ENCODE peak calls at places on chromosomes 1 and 21, in four cellular contexts. One of them, this sample, is unnamed.

GRCh38 chr1:82515650-82516049 is 714.9 kb downstream of the ADGRL2 start:
- DNase-seq in K562: no peak
- DNase-seq in mammary epithelial cell: no peak
- DNase-seq in BE2C: no peak
- DNase-seq in this sample: no peak

GRCh38 chr1:181383695-181384094 is 99.6 kb upstream of the CACNA1E start:
- DNase-seq in BE2C: peak; percentile 32
- DNase-seq in K562: no peak
- DNase-seq in mammary epithelial cell: peak; percentile 24
- DNase-seq in this sample: peak; percentile 44

GRCh38 chr1:204567067-204567466 is 50.9 kb downstream of the MDM4 start:
- DNase-seq in mammary epithelial cell: no peak
- DNase-seq in K562: no peak
- DNase-seq in BE2C: no peak
- DNase-seq in this sample: no peak

GRCh38 chr1:91569411-91570104 is 68.9 kb downstream of the CDC7 start:
- DNase-seq in mammary epithelial cell: peak; percentile 82
- DNase-seq in BE2C: no peak
- DNase-seq in K562: no peak
- DNase-seq in this sample: peak; percentile 66

GRCh38 chr1:153790282-153790995 is 15.2 kb downstream of the SLC27A3 start:
- DNase-seq in BE2C: no peak
- DNase-seq in K562: no peak
- DNase-seq in mammary epithelial cell: no peak
- DNase-seq in this sample: no peak

GRCh38 chr1:62274496-62274895 is 44.7 kb downstream of the KANK4 start:
- DNase-seq in BE2C: no peak
- DNase-seq in K562: no peak
- DNase-seq in mammary epithelial cell: no peak
- DNase-seq in this sample: no peak

GRCh38 chr1:153608742-153609584 is 4.0 kb downstream of the S100A16 start:
- DNase-seq in mammary epithelial cell: peak; percentile 98
- DNase-seq in BE2C: no peak
- DNase-seq in K562: peak; percentile 94
- DNase-seq in this sample: peak; percentile 89

GRCh38 chr1:155139895-155140629 is at the start of gene DPM3:
- DNase-seq in K562: peak; percentile 87
- DNase-seq in mammary epithelial cell: peak; percentile 76
- DNase-seq in BE2C: peak; percentile 91
- DNase-seq in this sample: peak; percentile 86

GRCh38 chr21:42669069-42669468 is 15.6 kb downstream of the PDE9A start:
- DNase-seq in K562: no peak
- DNase-seq in BE2C: no peak
- DNase-seq in mammary epithelial cell: no peak
- DNase-seq in this sample: no peak

GRCh38 chr21:42021751-42022430 is 11.7 kb upstream of the ZBTB21 start:
- DNase-seq in BE2C: no peak
- DNase-seq in K562: no peak
- DNase-seq in mammary epithelial cell: no peak
- DNase-seq in this sample: no peak

GRCh38 chr1:48889088-48889487 is 112.4 kb upstream of the BEND5 start:
- DNase-seq in mammary epithelial cell: no peak
- DNase-seq in BE2C: peak; percentile 38
- DNase-seq in K562: no peak
- DNase-seq in this sample: no peak

GRCh38 chr21:33014331-33014730 is 11.4 kb upstream of the OLIG2 start:
- DNase-seq in BE2C: no peak
- DNase-seq in K562: no peak
- DNase-seq in mammary epithelial cell: no peak
- DNase-seq in this sample: no peak

GRCh38 chr1:185420588-185421081 is 103.6 kb upstream of the IVNS1ABP start:
- DNase-seq in BE2C: no peak
- DNase-seq in mammary epithelial cell: no peak
- DNase-seq in K562: no peak
- DNase-seq in this sample: no peak

GRCh38 chr1:201038537-201038936 is 15.0 kb upstream of the KIF21B start:
- DNase-seq in K562: no peak
- DNase-seq in mammary epithelial cell: no peak
- DNase-seq in BE2C: no peak
- DNase-seq in this sample: no peak

GRCh38 chr1:146034976-146035469 is 13.5 kb upstream of the HJV start:
- DNase-seq in BE2C: peak; percentile 43
- DNase-seq in mammary epithelial cell: no peak
- DNase-seq in K562: no peak
- DNase-seq in this sample: no peak

GRCh38 chr21:27369962-27370578 is 403.2 kb upstream of the ADAMTS5 start:
- DNase-seq in K562: no peak
- DNase-seq in mammary epithelial cell: no peak
- DNase-seq in BE2C: no peak
- DNase-seq in this sample: no peak

GRCh38 chr1:45566722-45567121 is 16.1 kb downstream of the AKR1A1 start:
- DNase-seq in mammary epithelial cell: no peak
- DNase-seq in BE2C: peak; percentile 28
- DNase-seq in K562: no peak
- DNase-seq in this sample: no peak

GRCh38 chr1:206513312-206514111 is 6.2 kb downstream of the RASSF5 start:
- DNase-seq in K562: no peak
- DNase-seq in BE2C: no peak
- DNase-seq in mammary epithelial cell: peak; percentile 94
- DNase-seq in this sample: peak; percentile 86

GRCh38 chr1:86704456-86704971 is at the start of gene SH3GLB1:
- DNase-seq in K562: peak; percentile 83
- DNase-seq in mammary epithelial cell: peak; percentile 89
- DNase-seq in BE2C: peak; percentile 85
- DNase-seq in this sample: peak; percentile 94

GRCh38 chr1:151837197-151837596 is 2.4 kb downstream of the C2CD4D start:
- DNase-seq in K562: no peak
- DNase-seq in mammary epithelial cell: no peak
- DNase-seq in BE2C: no peak
- DNase-seq in this sample: no peak

GRCh38 chr1:229254910-229255541 is 15.9 kb upstream of the RAB4A start:
- DNase-seq in mammary epithelial cell: no peak
- DNase-seq in BE2C: no peak
- DNase-seq in K562: no peak
- DNase-seq in this sample: peak; percentile 62

GRCh38 chr1:40986929-40987328 is 7.4 kb downstream of the CTPS1 start:
- DNase-seq in BE2C: no peak
- DNase-seq in mammary epithelial cell: no peak
- DNase-seq in K562: no peak
- DNase-seq in this sample: no peak

GRCh38 chr1:16187748-16188401 is 24.6 kb downstream of the ARHGEF19 start:
- DNase-seq in K562: peak; percentile 95
- DNase-seq in mammary epithelial cell: peak; percentile 89
- DNase-seq in BE2C: peak; percentile 65
- DNase-seq in this sample: peak; percentile 73

GRCh38 chr1:234711400-234711799 is 101.4 kb upstream of the IRF2BP2 start:
- DNase-seq in mammary epithelial cell: no peak
- DNase-seq in K562: no peak
- DNase-seq in BE2C: no peak
- DNase-seq in this sample: no peak

GRCh38 chr1:162111572-162111971 is 42.1 kb downstream of the NOS1AP start:
- DNase-seq in K562: no peak
- DNase-seq in mammary epithelial cell: no peak
- DNase-seq in BE2C: no peak
- DNase-seq in this sample: no peak

GRCh38 chr1:67333603-67334002 is 25.9 kb downstream of the IL12RB2 start:
- DNase-seq in K562: no peak
- DNase-seq in mammary epithelial cell: peak; percentile 62
- DNase-seq in BE2C: no peak
- DNase-seq in this sample: no peak

GRCh38 chr1:91311672-91312071 is 93.0 kb downstream of the HFM1 start:
- DNase-seq in mammary epithelial cell: no peak
- DNase-seq in BE2C: no peak
- DNase-seq in K562: no peak
- DNase-seq in this sample: no peak

GRCh38 chr21:45994086-45994661 is 12.6 kb downstream of the COL6A1 start:
- DNase-seq in mammary epithelial cell: no peak
- DNase-seq in K562: no peak
- DNase-seq in BE2C: peak; percentile 8
- DNase-seq in this sample: no peak

GRCh38 chr1:212244441-212244840 is 40.8 kb upstream of the PPP2R5A start:
- DNase-seq in BE2C: no peak
- DNase-seq in mammary epithelial cell: no peak
- DNase-seq in K562: no peak
- DNase-seq in this sample: no peak

GRCh38 chr1:150173161-150173585 is 23.5 kb downstream of the PLEKHO1 start:
- DNase-seq in BE2C: no peak
- DNase-seq in K562: no peak
- DNase-seq in mammary epithelial cell: no peak
- DNase-seq in this sample: no peak

GRCh38 chr1:205298191-205298994 is 23.2 kb downstream of the NUAK2 start:
- DNase-seq in mammary epithelial cell: peak; percentile 93
- DNase-seq in K562: no peak
- DNase-seq in BE2C: peak; percentile 79
- DNase-seq in this sample: peak; percentile 99

GRCh38 chr1:200075938-200076546 is 48.5 kb downstream of the NR5A2 start:
- DNase-seq in mammary epithelial cell: peak; percentile 49
- DNase-seq in BE2C: no peak
- DNase-seq in K562: no peak
- DNase-seq in this sample: peak; percentile 67

GRCh38 chr1:22728751-22729399 is 18.2 kb downstream of the EPHB2 start:
- DNase-seq in K562: no peak
- DNase-seq in mammary epithelial cell: no peak
- DNase-seq in BE2C: no peak
- DNase-seq in this sample: no peak

GRCh38 chr1:227926216-227926791 is 21.4 kb downstream of the WNT9A start:
- DNase-seq in mammary epithelial cell: no peak
- DNase-seq in BE2C: peak; percentile 9
- DNase-seq in K562: no peak
- DNase-seq in this sample: no peak

GRCh38 chr1:62877579-62877978 is 93.6 kb downstream of the ATG4C start:
- DNase-seq in BE2C: no peak
- DNase-seq in K562: no peak
- DNase-seq in mammary epithelial cell: no peak
- DNase-seq in this sample: no peak

GRCh38 chr1:78236711-78237110 is 190.9 kb downstream of the GIPC2 start:
- DNase-seq in K562: no peak
- DNase-seq in mammary epithelial cell: no peak
- DNase-seq in BE2C: no peak
- DNase-seq in this sample: no peak

GRCh38 chr1:200960948-200961340 is 62.6 kb downstream of the KIF21B start:
- DNase-seq in K562: no peak
- DNase-seq in mammary epithelial cell: no peak
- DNase-seq in BE2C: no peak
- DNase-seq in this sample: no peak

GRCh38 chr1:50974618-50974935 is 4.5 kb downstream of the CDKN2C start:
- DNase-seq in BE2C: no peak
- DNase-seq in K562: no peak
- DNase-seq in mammary epithelial cell: no peak
- DNase-seq in this sample: no peak

GRCh38 chr1:41528726-41529605 is 44.5 kb upstream of the EDN2 start:
- DNase-seq in BE2C: no peak
- DNase-seq in mammary epithelial cell: no peak
- DNase-seq in K562: no peak
- DNase-seq in this sample: no peak

GRCh38 chr1:226679303-226679702 is 59.8 kb downstream of the ITPKB start:
- DNase-seq in K562: no peak
- DNase-seq in BE2C: no peak
- DNase-seq in mammary epithelial cell: no peak
- DNase-seq in this sample: no peak
- H3K4me1 ChIP-seq in K562: peaks cover 6% of the 10 kb centered on the region
- H3K4me1 ChIP-seq in BE2C: no peaks in the 10 kb centered on the region
- H3K4me1 ChIP-seq in mammary epithelial cell: peaks cover 23% of the 10 kb centered on the region
- H3K4me1 ChIP-seq in this sample: no peaks in the 10 kb centered on the region

DNA sequence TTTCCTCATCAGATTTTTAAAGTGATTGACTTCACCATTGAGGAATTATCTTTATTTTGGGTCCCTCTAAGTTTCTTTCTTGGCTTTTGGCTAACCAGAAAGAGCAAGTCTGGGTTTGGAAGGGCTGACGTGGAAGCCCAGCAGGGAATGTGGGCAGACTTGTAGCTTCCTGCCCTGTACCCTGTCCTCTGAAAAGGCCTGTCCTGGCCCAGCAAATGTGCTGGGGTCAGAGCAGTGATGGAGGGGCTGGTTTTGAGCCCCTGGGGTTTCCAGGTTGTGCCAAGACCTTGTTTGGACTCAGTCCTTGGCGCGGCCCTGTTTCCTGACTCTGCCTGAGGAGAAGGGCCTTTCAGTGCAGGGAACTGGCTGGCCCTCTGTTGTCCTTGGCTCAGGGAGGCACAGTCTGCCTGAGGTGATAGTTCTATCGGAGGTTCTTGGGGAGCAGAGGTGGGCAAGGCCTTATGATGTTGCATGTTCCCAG is 72.1 kb downstream of the UCK2 start:
- DNase-seq in K562: no peak
- DNase-seq in BE2C: no peak
- DNase-seq in mammary epithelial cell: peak; percentile 46
- DNase-seq in this sample: peak; percentile 24
- H3K4me1 ChIP-seq in K562: peaks cover 3% of the 10 kb centered on the region
- H3K4me1 ChIP-seq in BE2C: peaks cover 5% of the 10 kb centered on the region
- H3K4me1 ChIP-seq in mammary epithelial cell: peaks cover 94% of the 10 kb centered on the region
- H3K4me1 ChIP-seq in this sample: peaks cover 40% of the 10 kb centered on the region

GRCh38 chr1:53733975-53734649 is 4.9 kb downstream of the GLIS1 start:
- DNase-seq in mammary epithelial cell: no peak
- DNase-seq in BE2C: no peak
- DNase-seq in K562: no peak
- DNase-seq in this sample: no peak
- H3K4me1 ChIP-seq in mammary epithelial cell: peaks cover 5% of the 10 kb centered on the region
- H3K4me1 ChIP-seq in BE2C: no peaks in the 10 kb centered on the region
- H3K4me1 ChIP-seq in K562: peaks cover 16% of the 10 kb centered on the region
- H3K4me1 ChIP-seq in this sample: peaks cover 13% of the 10 kb centered on the region

DNA sequence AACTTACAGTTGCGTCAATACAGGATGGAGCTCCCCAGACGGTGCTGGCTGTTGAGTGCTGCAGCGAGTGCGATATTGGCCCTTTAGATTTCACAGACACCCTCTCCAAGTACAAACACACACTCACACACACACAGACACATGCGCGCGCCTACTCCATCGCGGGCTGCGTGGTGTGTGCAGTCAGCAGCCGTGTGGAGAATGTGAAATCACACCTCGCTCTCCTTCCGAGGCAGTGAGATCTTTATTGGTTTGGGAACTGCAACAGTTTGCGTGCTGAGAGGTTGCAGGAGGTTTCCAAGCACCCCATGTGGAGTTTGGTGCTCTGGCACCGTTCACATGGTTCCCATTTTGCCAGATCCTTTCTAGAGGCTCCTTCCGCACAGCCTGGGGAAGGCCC is 372.2 kb downstream of the RRAGC start:
- DNase-seq in BE2C: no peak
- DNase-seq in K562: no peak
- DNase-seq in mammary epithelial cell: no peak
- DNase-seq in this sample: no peak
- H3K4me1 ChIP-seq in BE2C: no peaks in the 10 kb centered on the region
- H3K4me1 ChIP-seq in K562: no peaks in the 10 kb centered on the region
- H3K4me1 ChIP-seq in mammary epithelial cell: no peaks in the 10 kb centered on the region
- H3K4me1 ChIP-seq in this sample: no peaks in the 10 kb centered on the region

This sample was measured in trophoblast cell.